ENCODE peak calls at places on chromosomes 6 and 20, in four cellular contexts. P, V, Z and C are unnamed samples.

GRCh38 chr20:711526-711925 is 35.9 kb upstream of the SCRT2 start:
- DNase-seq in P (no peak), V (no peak), Z (no peak), C (no peak)

GRCh38 chr20:8997720-8998119 is 71.2 kb upstream of the PLCB4 start:
- DNase-seq in P (no peak), V (no peak), Z (no peak), C (no peak)

GRCh38 chr20:16580127-16580526 is 6.9 kb upstream of the KIF16B start:
- DNase-seq in P (no peak), V (peak), Z (no peak), C (no peak)

GRCh38 chr6:3784885-3785744 is 33.6 kb upstream of the PXDC1 start:
- DNase-seq in P (no peak), V (no peak), Z (no peak), C (no peak)

GRCh38 chr20:62652894-62653305 is 10.6 kb downstream of the SLCO4A1 start:
- DNase-seq in P (no peak), V (no peak), Z (no peak), C (no peak)

GRCh38 chr6:4920914-4921410 is 82.9 kb downstream of the RPP40 start:
- DNase-seq in P (no peak), V (peak), Z (no peak), C (no peak)

GRCh38 chr6:37878150-37878710 is 58.7 kb downstream of the ZFAND3 start:
- DNase-seq in P (no peak), V (peak), Z (no peak), C (no peak)

GRCh38 chr20:58111340-58112016 is 117.0 kb downstream of the ANKRD60 start:
- DNase-seq in P (no peak), V (no peak), Z (no peak), C (no peak)

GRCh38 chr6:108835218-108835850 is 12.9 kb upstream of the ARMC2 start:
- DNase-seq in P (peak), V (peak), Z (peak), C (peak)

GRCh38 chr20:62952373-62953166 is at the start of gene SLC17A9:
- DNase-seq in P (peak), V (peak), Z (peak), C (no peak)

GRCh38 chr6:73262701-73263569 is at the start of gene KHDC1:
- DNase-seq in P (peak), V (peak), Z (no peak), C (peak)

GRCh38 chr20:46438156-46438750 is 31.8 kb upstream of the ELMO2 start:
- DNase-seq in P (peak), V (peak), Z (no peak), C (peak)

GRCh38 chr6:83927470-83927869 is 68.0 kb downstream of the CYB5R4 start:
- DNase-seq in P (no peak), V (peak), Z (no peak), C (no peak)

GRCh38 chr6:156057869-156058268 is 602.2 kb upstream of the NOX3 start:
- DNase-seq in P (no peak), V (no peak), Z (no peak), C (no peak)

GRCh38 chr6:108114861-108115597 is 40.5 kb upstream of the OSTM1 start:
- DNase-seq in P (peak), V (peak), Z (no peak), C (no peak)

GRCh38 chr20:43458422-43458924 is 777 bp downstream of the SRSF6 start:
- DNase-seq in P (peak), V (peak), Z (no peak), C (peak)

DNA sequence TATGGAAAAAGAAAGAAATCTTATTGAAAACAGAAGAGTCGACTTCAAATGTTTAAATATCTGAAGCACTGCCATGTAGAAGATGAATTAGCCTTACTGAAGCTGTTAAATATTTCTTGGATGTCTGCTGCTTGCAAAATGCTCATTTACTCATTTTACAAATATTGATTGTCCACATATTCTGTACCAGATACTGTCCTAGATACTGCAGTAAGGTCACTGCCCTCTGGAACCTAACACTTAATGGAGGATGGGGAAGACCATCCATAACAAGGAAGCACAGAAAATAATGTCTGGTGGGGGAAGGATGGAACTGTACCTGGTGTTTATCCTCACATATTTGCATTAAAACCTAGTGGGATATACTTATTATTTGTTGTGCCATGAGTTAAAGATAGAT is 99.0 kb downstream of the RCAN2 start:
- DNase-seq in P (no peak), V (no peak), Z (no peak), C (no peak)
- TF ChIP-seq FOS in P (no peak), V (no peak), Z (no peak), C (no peak)

GRCh38 chr20:14333734-14334133 is 3.7 kb downstream of the FLRT3 start:
- DNase-seq in P (no peak), V (no peak), Z (no peak), C (no peak)

GRCh38 chr20:14335122-14335521 is 2.3 kb downstream of the FLRT3 start:
- DNase-seq in P (no peak), V (no peak), Z (no peak), C (no peak)

GRCh38 chr20:14334306-14334930 is 3.0 kb downstream of the FLRT3 start:
- DNase-seq in P (peak), V (peak), Z (no peak), C (no peak)

GRCh38 chr20:14336667-14337066 is 745 bp downstream of the FLRT3 start:
- DNase-seq in P (no peak), V (peak), Z (no peak), C (no peak)

DNA sequence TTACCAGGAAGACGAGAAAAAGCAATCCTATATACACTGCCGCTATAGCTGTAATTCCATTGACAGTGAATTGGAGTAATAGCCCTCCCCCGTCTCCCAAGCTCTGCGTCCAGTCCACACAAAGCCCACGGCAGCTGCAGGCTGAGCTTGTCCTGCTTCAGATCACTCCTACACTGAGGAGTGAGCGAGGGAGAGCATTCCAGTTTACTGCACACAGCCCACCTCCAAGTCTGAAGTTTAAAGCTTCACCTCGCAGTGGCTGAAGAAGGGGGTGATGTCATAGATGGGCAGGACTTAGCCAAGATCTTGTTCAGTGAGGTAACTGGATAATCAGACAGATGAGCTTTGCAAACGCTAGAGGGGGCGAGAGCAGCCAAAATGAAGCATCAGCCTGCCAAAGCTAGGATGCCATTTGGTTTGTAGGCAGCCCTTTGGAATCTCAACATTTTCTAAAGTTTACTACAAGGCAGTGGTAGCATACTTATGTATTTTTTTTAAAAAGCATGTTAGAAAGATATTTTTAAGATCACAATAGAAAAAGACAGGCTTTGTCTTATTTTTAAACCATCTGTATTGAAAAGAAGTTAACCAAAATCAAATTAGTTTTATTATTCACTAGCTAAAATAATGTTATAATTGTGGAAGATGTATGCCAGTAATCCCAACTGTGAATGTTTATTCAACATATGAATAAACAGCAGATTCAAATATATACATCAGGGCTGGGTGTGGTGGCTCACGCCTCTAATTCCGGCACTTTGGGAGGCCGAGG is at the start of gene FLRT3:
- DNase-seq in P (peak), V (peak), Z (peak), C (no peak)
- TF ChIP-seq FOS in P (no peak), V (no peak), Z (no peak), C (no peak)

GRCh38 chr6:43911354-43911624 is 141.3 kb downstream of the VEGFA start:
- DNase-seq in P (no peak), V (peak), Z (no peak), C (no peak)
- TF ChIP-seq FOS in P (no peak), V (no peak), Z (no peak), C (no peak)

GRCh38 chr20:37515876-37516275 is 5.2 kb upstream of the NNAT start:
- DNase-seq in P (no peak), V (no peak), Z (no peak), C (no peak)

GRCh38 chr20:37510226-37510625 is 10.8 kb upstream of the NNAT start:
- DNase-seq in P (no peak), V (no peak), Z (no peak), C (no peak)

GRCh38 chr20:37516697-37517370 is 4.2 kb upstream of the NNAT start:
- DNase-seq in P (no peak), V (peak), Z (no peak), C (no peak)

GRCh38 chr20:37513764-37514359 is 7.2 kb upstream of the NNAT start:
- DNase-seq in P (no peak), V (no peak), Z (no peak), C (no peak)

DNA sequence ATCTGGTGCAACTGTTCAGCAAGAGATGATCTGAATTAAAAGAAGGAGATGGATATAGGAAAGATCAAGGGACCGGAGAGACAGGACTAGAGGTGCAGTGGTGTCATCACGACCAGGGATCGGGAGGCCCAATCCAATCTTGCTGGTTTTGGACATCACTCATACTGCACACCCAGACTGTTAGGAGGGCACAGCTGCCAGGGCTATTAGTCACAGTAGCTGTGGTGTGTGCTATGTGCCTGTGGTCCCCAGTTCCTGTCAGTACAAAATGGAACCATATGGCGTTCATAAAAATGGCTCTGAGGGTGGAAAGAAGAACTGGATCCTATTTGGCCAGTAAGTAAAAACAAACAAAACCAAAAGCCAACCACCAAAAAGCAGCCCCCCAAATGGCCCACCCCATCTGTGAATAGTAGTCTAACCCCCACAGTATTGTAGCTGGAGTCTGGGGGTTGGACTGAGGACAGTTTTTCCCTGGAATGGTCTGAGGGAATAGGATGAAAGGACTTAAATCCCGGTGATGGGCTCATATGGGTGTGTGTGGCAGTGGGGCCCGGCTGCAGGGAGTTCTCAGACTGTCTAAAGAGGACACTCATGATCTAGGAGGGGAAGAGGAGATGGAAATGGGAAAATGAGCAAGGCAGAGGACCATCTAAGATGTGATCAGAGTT is 9.3 kb upstream of the NNAT start:
- DNase-seq in P (no peak), V (peak), Z (no peak), C (no peak)
- TF ChIP-seq FOS in P (no peak), V (no peak), Z (no peak), C (no peak)

GRCh38 chr6:126054258-126054702 is 67.9 kb downstream of the TRMT11 start:
- DNase-seq in P (no peak), V (no peak), Z (no peak), C (peak)
- TF ChIP-seq FOS in P (no peak), V (no peak), Z (no peak), C (peak)